ENCODE peak calls at places on chromosomes 5 and 9, in four cellular contexts. One of them, this sample, is unnamed.

GRCh38 chr5:143336485-143336884 is 67.0 kb downstream of the NR3C1 start:
- ATAC-seq in HepG2: no peak
- ATAC-seq in naive thymus-derived CD8-positive, alpha-beta T cell: no peak
- ATAC-seq in memory B cell: no peak
- ATAC-seq in this sample: no peak

GRCh38 chr9:108156270-108156998 is 666.9 kb upstream of the KLF4 start:
- ATAC-seq in naive thymus-derived CD8-positive, alpha-beta T cell: no peak
- ATAC-seq in memory B cell: no peak
- ATAC-seq in HepG2: no peak
- ATAC-seq in this sample: no peak

GRCh38 chr5:66828046-66828550 is 231.9 kb downstream of the MAST4 start:
- ATAC-seq in memory B cell: peak; percentile 16
- ATAC-seq in naive thymus-derived CD8-positive, alpha-beta T cell: no peak
- ATAC-seq in HepG2: peak; percentile 43
- ATAC-seq in this sample: no peak

GRCh38 chr9:93949073-93949693 is 6.0 kb downstream of the BARX1 start:
- ATAC-seq in naive thymus-derived CD8-positive, alpha-beta T cell: no peak
- ATAC-seq in memory B cell: no peak
- ATAC-seq in HepG2: no peak
- ATAC-seq in this sample: no peak

GRCh38 chr5:77138981-77139380 is 51.9 kb upstream of the ZBED3 start:
- ATAC-seq in naive thymus-derived CD8-positive, alpha-beta T cell: no peak
- ATAC-seq in memory B cell: no peak
- ATAC-seq in HepG2: no peak
- ATAC-seq in this sample: no peak

GRCh38 chr9:121582641-121583040 is 68.8 kb upstream of the DAB2IP start:
- ATAC-seq in memory B cell: no peak
- ATAC-seq in naive thymus-derived CD8-positive, alpha-beta T cell: no peak
- ATAC-seq in HepG2: peak; percentile 60
- ATAC-seq in this sample: no peak

GRCh38 chr5:149279651-149280050 is 8.0 kb downstream of the AFAP1L1 start:
- ATAC-seq in memory B cell: no peak
- ATAC-seq in HepG2: no peak
- ATAC-seq in naive thymus-derived CD8-positive, alpha-beta T cell: no peak
- ATAC-seq in this sample: no peak

GRCh38 chr9:32671333-32671732 is 35.9 kb upstream of the TAF1L start:
- ATAC-seq in memory B cell: no peak
- ATAC-seq in naive thymus-derived CD8-positive, alpha-beta T cell: no peak
- ATAC-seq in HepG2: no peak
- ATAC-seq in this sample: no peak

GRCh38 chr5:80864706-80865435 is 95.3 kb upstream of the RASGRF2 start:
- ATAC-seq in HepG2: no peak
- ATAC-seq in memory B cell: no peak
- ATAC-seq in naive thymus-derived CD8-positive, alpha-beta T cell: no peak
- ATAC-seq in this sample: peak; percentile 88

GRCh38 chr5:10619649-10620048 is 55.8 kb downstream of the ANKRD33B start:
- ATAC-seq in HepG2: no peak
- ATAC-seq in naive thymus-derived CD8-positive, alpha-beta T cell: no peak
- ATAC-seq in memory B cell: no peak
- ATAC-seq in this sample: no peak

GRCh38 chr5:173320259-173320658 is 8.0 kb downstream of the STC2 start:
- ATAC-seq in naive thymus-derived CD8-positive, alpha-beta T cell: no peak
- ATAC-seq in memory B cell: no peak
- ATAC-seq in HepG2: no peak
- ATAC-seq in this sample: no peak

GRCh38 chr5:36950586-36951457 is 74.3 kb downstream of the NIPBL start:
- ATAC-seq in memory B cell: no peak
- ATAC-seq in naive thymus-derived CD8-positive, alpha-beta T cell: no peak
- ATAC-seq in HepG2: no peak
- ATAC-seq in this sample: no peak

GRCh38 chr5:141484499-141485304 is at the start of gene PCDHGC4:
- ATAC-seq in memory B cell: peak; percentile 32
- ATAC-seq in naive thymus-derived CD8-positive, alpha-beta T cell: no peak
- ATAC-seq in HepG2: no peak
- ATAC-seq in this sample: no peak

GRCh38 chr5:55577353-55578060 is 42.7 kb upstream of the PLPP1 start:
- ATAC-seq in naive thymus-derived CD8-positive, alpha-beta T cell: no peak
- ATAC-seq in HepG2: no peak
- ATAC-seq in memory B cell: no peak
- ATAC-seq in this sample: no peak

GRCh38 chr5:77906806-77907205 is 130.7 kb upstream of the TBCA start:
- ATAC-seq in naive thymus-derived CD8-positive, alpha-beta T cell: no peak
- ATAC-seq in memory B cell: no peak
- ATAC-seq in HepG2: no peak
- ATAC-seq in this sample: no peak

GRCh38 chr9:127154003-127154389 is 31.6 kb upstream of the ANGPTL2 start:
- ATAC-seq in naive thymus-derived CD8-positive, alpha-beta T cell: no peak
- ATAC-seq in HepG2: no peak
- ATAC-seq in memory B cell: no peak
- ATAC-seq in this sample: no peak

GRCh38 chr9:85137606-85138150 is 468.1 kb downstream of the NTRK2 start:
- ATAC-seq in naive thymus-derived CD8-positive, alpha-beta T cell: no peak
- ATAC-seq in HepG2: no peak
- ATAC-seq in memory B cell: no peak
- ATAC-seq in this sample: no peak

GRCh38 chr5:163269624-163270023 is 167.8 kb upstream of the CCNG1 start:
- ATAC-seq in HepG2: no peak
- ATAC-seq in naive thymus-derived CD8-positive, alpha-beta T cell: no peak
- ATAC-seq in memory B cell: no peak
- ATAC-seq in this sample: no peak

GRCh38 chr5:129078247-129078646 is 16.3 kb upstream of the ISOC1 start:
- ATAC-seq in naive thymus-derived CD8-positive, alpha-beta T cell: no peak
- ATAC-seq in memory B cell: no peak
- ATAC-seq in HepG2: no peak
- ATAC-seq in this sample: no peak

GRCh38 chr9:93205896-93206575 is 22.1 kb downstream of the WNK2 start:
- ATAC-seq in HepG2: no peak
- ATAC-seq in memory B cell: no peak
- ATAC-seq in naive thymus-derived CD8-positive, alpha-beta T cell: no peak
- ATAC-seq in this sample: no peak

GRCh38 chr9:134329886-134330285 is 3.6 kb downstream of the RXRA start:
- ATAC-seq in HepG2: no peak
- ATAC-seq in naive thymus-derived CD8-positive, alpha-beta T cell: no peak
- ATAC-seq in memory B cell: no peak
- ATAC-seq in this sample: no peak

GRCh38 chr5:72125931-72126620 is 18.8 kb downstream of the MAP1B start:
- ATAC-seq in memory B cell: no peak
- ATAC-seq in HepG2: no peak
- ATAC-seq in naive thymus-derived CD8-positive, alpha-beta T cell: no peak
- ATAC-seq in this sample: no peak

GRCh38 chr9:13575558-13575957 is 296.1 kb upstream of the MPDZ start:
- ATAC-seq in memory B cell: no peak
- ATAC-seq in HepG2: no peak
- ATAC-seq in naive thymus-derived CD8-positive, alpha-beta T cell: no peak
- ATAC-seq in this sample: no peak

GRCh38 chr9:74493512-74493911 is 3.6 kb upstream of the RORB start:
- ATAC-seq in memory B cell: no peak
- ATAC-seq in naive thymus-derived CD8-positive, alpha-beta T cell: no peak
- ATAC-seq in HepG2: no peak
- ATAC-seq in this sample: no peak

GRCh38 chr5:177419045-177419444 is 7.4 kb upstream of the GRK6 start:
- ATAC-seq in naive thymus-derived CD8-positive, alpha-beta T cell: no peak
- ATAC-seq in memory B cell: no peak
- ATAC-seq in HepG2: no peak
- ATAC-seq in this sample: no peak

GRCh38 chr9:91611582-91611981 is 187.9 kb upstream of the NFIL3 start:
- ATAC-seq in memory B cell: no peak
- ATAC-seq in naive thymus-derived CD8-positive, alpha-beta T cell: no peak
- ATAC-seq in HepG2: no peak
- ATAC-seq in this sample: no peak

GRCh38 chr5:72242796-72243475 is 77.1 kb downstream of the MRPS27 start:
- ATAC-seq in HepG2: no peak
- ATAC-seq in memory B cell: no peak
- ATAC-seq in naive thymus-derived CD8-positive, alpha-beta T cell: no peak
- ATAC-seq in this sample: no peak

GRCh38 chr5:35919191-35919590 is 19.2 kb downstream of the CAPSL start:
- ATAC-seq in memory B cell: no peak
- ATAC-seq in naive thymus-derived CD8-positive, alpha-beta T cell: no peak
- ATAC-seq in HepG2: no peak
- ATAC-seq in this sample: peak; percentile 76

GRCh38 chr9:4131946-4132345 is 167.9 kb downstream of the GLIS3 start:
- ATAC-seq in naive thymus-derived CD8-positive, alpha-beta T cell: no peak
- ATAC-seq in HepG2: no peak
- ATAC-seq in memory B cell: no peak
- ATAC-seq in this sample: no peak

This sample was measured in activated T-helper 17 cell treated with anti-CD3 and anti-CD28 coated beads, Interleukin-2, amount 50 U/mL, for 72 hours.